ENCODE peak calls at places on chromosomes 12 and 14, in five cellular contexts. E is left ventricle myocardium inferior, C is suprapubic skin, Z is omental fat pad, A is GM23338. O is an unnamed sample.

GRCh38 chr12:109385339-109386078 is 37.8 kb downstream of the MYO1H start:
- DNase-seq in E (no peak), A (peak; percentile 56), C (no peak), Z (no peak), O (peak; percentile 46)

GRCh38 chr12:2739832-2740641 is 54.7 kb upstream of the FKBP4 start:
- DNase-seq in A (peak; percentile 76), E (no peak), Z (no peak), C (no peak), O (no peak)

GRCh38 chr12:78622529-78623221 is 241.9 kb upstream of the SYT1 start:
- DNase-seq in A (no peak), Z (no peak), C (no peak), E (no peak), O (no peak)

GRCh38 chr14:100532154-100532915 is 54.9 kb downstream of the BEGAIN start:
- DNase-seq in C (peak; percentile 61), E (peak; percentile 4), A (no peak), Z (peak; percentile 15), O (peak; percentile 15)

GRCh38 chr12:123150804-123151678 is at the start of gene PITPNM2:
- DNase-seq in E (peak; percentile 70), A (peak; percentile 78), Z (no peak), C (no peak), O (peak; percentile 77)

GRCh38 chr12:124273630-124274029 is 21.3 kb upstream of the RFLNA start:
- DNase-seq in E (no peak), A (peak; percentile 77), C (no peak), Z (no peak), O (no peak)

GRCh38 chr12:100404769-100405407 is 48.0 kb downstream of the SLC17A8 start:
- DNase-seq in C (no peak), E (no peak), Z (no peak), A (peak; percentile 95), O (peak; percentile 53)

GRCh38 chr12:67472551-67472950 is 176.0 kb upstream of the DYRK2 start:
- DNase-seq in A (no peak), C (no peak), Z (no peak), E (peak; percentile 38), O (no peak)

GRCh38 chr14:79325557-79325956 is 885.7 kb downstream of the DIO2 start:
- DNase-seq in C (no peak), E (no peak), A (no peak), Z (no peak), O (no peak)

GRCh38 chr12:55694651-55695050 is 13.1 kb downstream of the ITGA7 start:
- DNase-seq in A (no peak), E (no peak), Z (no peak), C (no peak), O (no peak)

GRCh38 chr12:120742207-120742536 is 16.5 kb downstream of the ACADS start:
- DNase-seq in C (no peak), Z (no peak), A (no peak), E (peak; percentile 40), O (no peak)

GRCh38 chr14:105073720-105074600 is 8.7 kb upstream of the GPR132 start:
- DNase-seq in E (no peak), Z (no peak), C (peak; percentile 76), A (no peak), O (no peak)

GRCh38 chr14:95327558-95328374 is 8.1 kb upstream of the CLMN start:
- DNase-seq in Z (no peak), C (no peak), E (no peak), A (no peak), O (no peak)

GRCh38 chr12:19834596-19834995 is 395.3 kb downstream of the AEBP2 start:
- DNase-seq in Z (no peak), C (no peak), A (no peak), E (no peak), O (no peak)
- TF ChIP-seq CTCF in Z (no peak), C (no peak), A (no peak), E (no peak), O (no peak)

DNA sequence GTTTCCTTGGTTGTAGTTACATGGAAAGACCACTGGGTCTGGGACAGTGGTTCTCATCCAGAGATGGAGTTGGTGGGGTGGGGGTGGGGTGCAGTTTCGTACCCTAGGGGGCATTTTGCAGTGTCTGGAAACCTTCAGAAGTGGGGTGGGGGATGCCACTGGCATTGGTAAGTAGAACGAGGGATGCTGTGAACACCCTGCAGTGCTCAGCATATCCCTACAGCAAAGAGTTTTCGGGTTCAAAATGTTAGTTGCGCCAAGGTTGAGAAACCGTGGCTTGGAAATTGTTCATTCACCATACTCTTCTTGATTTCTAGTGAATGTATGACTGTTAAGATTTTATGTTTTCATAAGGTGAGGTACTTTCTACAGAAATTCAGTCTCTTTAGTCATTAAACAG is 28.7 kb downstream of the TRAF3 start:
- DNase-seq in E (no peak), Z (no peak), A (no peak), C (no peak), O (no peak)
- TF ChIP-seq CTCF in E (no peak), Z (no peak), A (peak; percentile 26), C (no peak), O (no peak)

DNA sequence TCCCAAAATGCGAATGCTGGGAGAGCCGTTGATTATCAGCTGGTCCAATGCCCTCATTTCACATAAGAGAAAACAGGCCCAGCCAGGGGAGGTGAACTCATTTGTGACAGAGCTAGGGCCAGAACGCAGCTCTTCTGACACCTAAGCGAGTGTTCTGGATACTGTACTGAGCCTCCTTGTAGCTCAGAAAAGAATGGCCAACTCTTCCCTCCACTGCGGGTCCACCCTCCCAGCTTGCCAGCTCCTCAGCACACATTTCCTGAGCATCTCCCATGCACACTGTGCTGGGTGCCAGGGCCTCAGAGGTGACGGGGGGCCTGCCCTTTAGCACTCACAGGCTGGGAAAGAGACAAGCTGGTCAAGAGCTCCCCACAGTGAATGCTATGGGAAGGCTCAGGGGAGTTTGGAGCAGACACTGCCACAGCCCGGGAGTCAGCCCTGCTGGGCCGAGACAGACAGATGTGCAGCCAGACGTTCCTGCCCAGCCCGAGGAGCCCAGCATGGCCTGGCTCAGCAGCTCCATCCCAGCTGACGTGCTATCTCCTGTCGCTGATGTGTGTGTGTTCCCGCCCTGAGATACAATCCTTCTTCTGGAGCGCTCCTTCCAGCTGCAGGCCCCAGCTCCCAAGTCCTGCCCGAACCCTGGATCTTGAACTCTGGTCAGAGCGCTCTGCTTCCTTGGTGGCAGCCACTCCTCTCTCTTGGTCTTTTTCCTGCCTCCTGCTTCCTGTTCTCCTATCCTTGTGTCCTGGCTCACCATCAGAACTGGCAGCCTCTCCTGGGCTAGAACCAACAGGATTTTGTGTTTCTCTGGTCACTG is 3.6 kb downstream of the CMTM5 start:
- DNase-seq in A (no peak), Z (no peak), E (no peak), C (no peak), O (no peak)
- TF ChIP-seq CTCF in A (no peak), Z (no peak), E (no peak), C (no peak), O (no peak)

GRCh38 chr12:12008232-12008850 is 62.4 kb upstream of the BCL2L14 start:
- DNase-seq in E (no peak), Z (no peak), C (no peak), A (peak; percentile 41), O (no peak)
- TF ChIP-seq CTCF in E (no peak), Z (no peak), C (no peak), A (peak; percentile 88), O (peak; percentile 34)